ENCODE peak calls at places on chromosomes 13 and 19, in five cellular contexts. L is prostate gland, J is ovary, U is erythroblast, R is tibial nerve. Y is an unnamed sample.

GRCh38 chr13:94020833-94021232 is 458.6 kb downstream of the DCT start:
- DNase-seq in L (no peak), J (no peak), U (no peak), R (no peak), Y (peak)

GRCh38 chr13:39397866-39398265 is 205.1 kb downstream of the LHFPL6 start:
- DNase-seq in L (no peak), J (no peak), U (no peak), R (no peak), Y (no peak)

GRCh38 chr13:32932376-32932775 is 83.8 kb upstream of the KL start:
- DNase-seq in L (no peak), J (no peak), U (no peak), R (no peak), Y (no peak)

GRCh38 chr19:4288091-4288777 is 9.2 kb downstream of the SHD start:
- DNase-seq in L (no peak), J (no peak), U (no peak), R (no peak), Y (peak)

GRCh38 chr13:36275190-36276002 is 22.2 kb downstream of the CCDC169 start:
- DNase-seq in L (peak), J (no peak), U (peak), R (peak), Y (no peak)

GRCh38 chr19:3041756-3042517 is 12.9 kb upstream of the TLE2 start:
- DNase-seq in L (no peak), J (peak), U (no peak), R (no peak), Y (no peak)

GRCh38 chr13:37413161-37413560 is 185.4 kb downstream of the POSTN start:
- DNase-seq in L (no peak), J (no peak), U (no peak), R (no peak), Y (no peak)

GRCh38 chr13:64074989-64075474 is 2659.4 kb upstream of the PCDH20 start:
- DNase-seq in L (no peak), J (no peak), U (no peak), R (no peak), Y (peak)

GRCh38 chr13:81610613-81611012 is 1269.7 kb upstream of the SPRY2 start:
- DNase-seq in L (no peak), J (no peak), U (no peak), R (no peak), Y (no peak)

GRCh38 chr13:41500501-41500900 is 43.2 kb downstream of the RGCC start:
- DNase-seq in L (no peak), J (no peak), U (peak), R (no peak), Y (peak)

GRCh38 chr19:3450796-3451411 is 29.4 kb downstream of the SMIM24 start:
- DNase-seq in L (no peak), J (no peak), U (peak), R (peak), Y (peak)

GRCh38 chr19:45632468-45633196 is 6.6 kb downstream of the EML2 start:
- DNase-seq in L (peak), J (peak), U (peak), R (peak), Y (peak)

DNA sequence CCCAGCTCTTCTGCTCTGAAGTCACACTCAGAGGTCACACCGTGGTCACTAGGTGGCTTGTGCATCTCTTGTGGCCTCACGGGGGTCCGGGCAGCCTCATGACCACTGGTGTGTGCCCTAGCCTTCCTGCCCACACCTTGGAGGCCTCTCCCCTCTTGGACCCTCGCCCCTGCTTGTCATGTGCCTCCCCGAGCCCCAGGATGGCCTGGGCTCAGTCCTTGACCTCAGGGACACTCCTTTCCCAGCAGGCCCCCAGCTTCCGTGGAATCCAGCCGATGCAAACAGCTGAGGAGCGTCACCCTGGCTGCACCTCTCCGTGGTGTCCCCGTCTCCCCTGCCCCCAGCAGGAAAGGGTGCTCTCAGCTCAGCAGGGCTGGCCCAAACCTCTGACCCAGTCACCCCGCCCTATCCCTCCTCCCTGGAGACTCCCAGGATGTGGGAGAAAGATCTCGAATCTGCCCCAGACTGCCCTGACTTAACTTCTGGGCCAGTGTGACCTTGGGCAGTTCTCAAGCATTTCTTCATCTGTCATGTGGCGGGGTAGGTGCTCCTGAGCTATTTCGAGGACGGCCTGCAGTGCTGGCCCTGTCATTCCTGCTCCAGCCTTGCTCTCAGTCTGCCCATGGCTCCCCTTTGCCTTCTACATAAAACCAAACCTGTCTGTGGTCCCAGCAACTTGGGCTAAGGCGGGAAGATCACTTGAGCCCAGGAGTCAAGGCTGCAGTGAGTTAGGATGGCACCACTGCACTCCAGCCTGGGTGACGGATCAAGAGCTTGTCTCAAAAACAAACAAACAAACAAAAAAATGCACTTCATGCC is 4.6 kb upstream of the SLC25A42 start:
- DNase-seq in L (no peak), J (no peak), U (no peak), R (no peak), Y (no peak)
- TF ChIP-seq POLR2A in L (no peak), J (no peak), U (no peak), R (no peak), Y (no peak)

GRCh38 chr19:28612275-28612769 is 600.6 kb downstream of the UQCRFS1 start:
- DNase-seq in L (no peak), J (no peak), U (no peak), R (no peak), Y (no peak)
- TF ChIP-seq POLR2A in L (no peak), J (no peak), U (no peak), R (no peak), Y (no peak)

GRCh38 chr19:12754465-12755196 is 3.0 kb downstream of the BEST2 start:
- DNase-seq in L (no peak), J (no peak), U (no peak), R (no peak), Y (no peak)

GRCh38 chr19:12750851-12751250 is 740 bp upstream of the BEST2 start:
- DNase-seq in L (no peak), J (no peak), U (no peak), R (no peak), Y (no peak)

GRCh38 chr19:12749938-12750521 is 1.6 kb upstream of the BEST2 start:
- DNase-seq in L (no peak), J (no peak), U (no peak), R (no peak), Y (no peak)

GRCh38 chr19:12752056-12752781 is 628 bp downstream of the BEST2 start:
- DNase-seq in L (no peak), J (no peak), U (no peak), R (no peak), Y (no peak)

DNA sequence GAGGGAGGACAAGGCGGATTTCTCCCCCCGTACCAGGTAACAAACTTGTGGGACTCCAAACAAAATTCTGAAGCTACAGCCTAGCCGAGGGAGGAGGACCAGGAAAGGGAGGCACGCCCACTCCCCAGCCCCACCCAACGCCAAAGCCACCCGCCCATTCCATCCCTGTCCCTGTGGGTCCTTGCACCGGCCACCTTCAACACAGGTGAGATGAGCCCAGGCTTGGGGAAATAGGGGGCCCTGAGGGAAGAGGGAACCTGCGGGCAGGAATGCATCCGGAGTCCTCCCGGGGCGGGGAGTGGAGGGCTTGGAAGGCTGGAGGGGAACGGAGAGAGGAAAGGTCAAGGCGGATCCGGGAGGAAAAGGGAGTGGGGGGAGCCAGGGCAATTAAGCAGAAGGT is at the start of gene BEST2:
- DNase-seq in L (no peak), J (no peak), U (no peak), R (no peak), Y (no peak)
- TF ChIP-seq POLR2A in L (no peak), J (no peak), U (no peak), R (no peak), Y (no peak)

GRCh38 chr19:13153627-13154240 is 3.5 kb downstream of the IER2 start:
- DNase-seq in L (no peak), J (peak), U (peak), R (no peak), Y (no peak)

GRCh38 chr19:13154911-13155471 is 4.8 kb downstream of the IER2 start:
- DNase-seq in L (peak), J (peak), U (peak), R (peak), Y (peak)

GRCh38 chr19:13154241-13154778 is 4.1 kb downstream of the IER2 start:
- DNase-seq in L (peak), J (peak), U (peak), R (peak), Y (no peak)

GRCh38 chr19:13156968-13157882 is 7.0 kb downstream of the IER2 start:
- DNase-seq in L (no peak), J (no peak), U (no peak), R (no peak), Y (no peak)

DNA sequence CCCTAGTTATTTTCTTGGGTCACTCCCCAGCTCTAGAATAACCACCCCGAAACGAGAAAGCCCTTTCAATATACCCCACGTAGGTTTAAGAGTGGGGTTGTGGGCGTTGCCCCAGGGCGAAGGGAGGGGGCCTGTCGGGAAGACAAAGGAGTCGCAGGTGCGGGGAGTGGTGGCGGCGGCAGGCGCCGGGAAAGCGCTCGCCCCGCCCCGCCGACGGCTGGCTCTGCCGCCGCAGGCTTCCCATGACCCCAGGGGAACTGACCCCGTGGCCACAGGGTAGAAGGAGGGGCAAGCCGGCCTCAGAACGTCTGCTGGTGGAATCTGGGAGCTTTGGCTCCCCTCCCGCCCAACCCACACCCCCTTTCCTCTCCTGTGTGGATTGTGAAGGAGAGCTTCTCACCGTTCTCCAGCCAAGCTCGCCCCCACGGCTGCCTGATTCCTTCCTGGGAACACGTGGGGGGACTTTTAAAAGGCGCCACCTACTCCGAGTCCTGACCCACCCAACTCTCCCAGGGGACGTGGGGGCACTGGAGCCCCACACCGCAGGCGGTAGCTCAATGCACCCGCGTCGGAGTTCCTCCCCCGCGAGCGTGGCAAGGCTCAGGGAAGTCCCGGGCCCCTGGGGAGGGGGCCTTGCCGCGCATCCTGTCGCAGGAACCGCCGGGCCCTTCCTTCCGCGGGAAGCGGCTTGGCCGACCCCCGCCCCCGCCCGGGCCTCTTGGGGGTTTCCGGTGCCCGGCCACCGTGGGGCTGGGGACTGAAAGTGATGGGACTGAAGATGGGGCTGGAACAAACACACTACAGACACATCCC is 5.5 kb downstream of the IER2 start:
- DNase-seq in L (peak), J (peak), U (peak), R (peak), Y (peak)
- TF ChIP-seq POLR2A in L (no peak), J (no peak), U (no peak), R (no peak), Y (peak)

GRCh38 chr19:7637374-7638256 is 705 bp downstream of the STXBP2 start:
- DNase-seq in L (peak), J (no peak), U (peak), R (no peak), Y (no peak)
- TF ChIP-seq POLR2A in L (no peak), J (no peak), U (no peak), R (no peak), Y (no peak)

GRCh38 chr19:57320180-57321084 is at the start of gene ZNF543:
- DNase-seq in L (peak), J (peak), U (peak), R (peak), Y (peak)
- TF ChIP-seq POLR2A in L (peak), J (peak), U (peak), R (no peak), Y (peak)

GRCh38 chr13:114226699-114227323 is 7.9 kb upstream of the CDC16 start:
- DNase-seq in L (peak), J (peak), U (peak), R (peak), Y (peak)
- TF ChIP-seq POLR2A in L (no peak), J (no peak), U (no peak), R (no peak), Y (no peak)